ENCODE peak calls at places on chromosomes 16 and 17, in nine cellular contexts. One of them, this sample, is unnamed.

GRCh38 chr17:39923836-39924690 is 3.3 kb downstream of the ORMDL3 start:
- DNase-seq in NCI-H526: no peak
- DNase-seq in cardiac muscle cell: peak; percentile 33
- DNase-seq in aorta: peak; percentile 27
- DNase-seq in lower lobe of right lung: no peak
- DNase-seq in activated T-helper 1 cell treated with Interleukin-2 at 50 U/mL for 16 hours: no peak
- DNase-seq in stimulated activated naive B cell treated with anti-CD40 and anti-IgM and Interleukin-4, amounts not matched to agents 10 μg/mL and 1 μg/mL and 100 μg/mL, for 72 hours: no peak
- DNase-seq in NCI-H446: no peak
- DNase-seq in GDM1: no peak
- DNase-seq in this sample: no peak

GRCh38 chr17:57033296-57033695 is 51.8 kb upstream of the AKAP1 start:
- DNase-seq in activated T-helper 1 cell treated with Interleukin-2 at 50 U/mL for 16 hours: no peak
- DNase-seq in NCI-H526: no peak
- DNase-seq in GDM1: no peak
- DNase-seq in lower lobe of right lung: no peak
- DNase-seq in NCI-H446: peak; percentile 32
- DNase-seq in stimulated activated naive B cell treated with anti-CD40 and anti-IgM and Interleukin-4, amounts not matched to agents 10 μg/mL and 1 μg/mL and 100 μg/mL, for 72 hours: no peak
- DNase-seq in cardiac muscle cell: no peak
- DNase-seq in aorta: peak; percentile 61
- DNase-seq in this sample: no peak

GRCh38 chr17:3641717-3642486 is 5.3 kb downstream of the CTNS start:
- DNase-seq in NCI-H446: no peak
- DNase-seq in lower lobe of right lung: no peak
- DNase-seq in GDM1: no peak
- DNase-seq in activated T-helper 1 cell treated with Interleukin-2 at 50 U/mL for 16 hours: no peak
- DNase-seq in aorta: peak; percentile 11
- DNase-seq in cardiac muscle cell: peak; percentile 57
- DNase-seq in NCI-H526: no peak
- DNase-seq in stimulated activated naive B cell treated with anti-CD40 and anti-IgM and Interleukin-4, amounts not matched to agents 10 μg/mL and 1 μg/mL and 100 μg/mL, for 72 hours: no peak
- DNase-seq in this sample: no peak

GRCh38 chr16:48383877-48384304 is 1.3 kb downstream of the SIAH1 start:
- DNase-seq in NCI-H446: no peak
- DNase-seq in stimulated activated naive B cell treated with anti-CD40 and anti-IgM and Interleukin-4, amounts not matched to agents 10 μg/mL and 1 μg/mL and 100 μg/mL, for 72 hours: no peak
- DNase-seq in NCI-H526: peak; percentile 19
- DNase-seq in GDM1: no peak
- DNase-seq in activated T-helper 1 cell treated with Interleukin-2 at 50 U/mL for 16 hours: no peak
- DNase-seq in lower lobe of right lung: no peak
- DNase-seq in cardiac muscle cell: no peak
- DNase-seq in aorta: no peak
- DNase-seq in this sample: no peak

GRCh38 chr17:15655162-15655561 is 28.9 kb downstream of the TRIM16 start:
- DNase-seq in activated T-helper 1 cell treated with Interleukin-2 at 50 U/mL for 16 hours: no peak
- DNase-seq in lower lobe of right lung: no peak
- DNase-seq in NCI-H526: no peak
- DNase-seq in aorta: no peak
- DNase-seq in cardiac muscle cell: peak; percentile 22
- DNase-seq in GDM1: no peak
- DNase-seq in NCI-H446: no peak
- DNase-seq in stimulated activated naive B cell treated with anti-CD40 and anti-IgM and Interleukin-4, amounts not matched to agents 10 μg/mL and 1 μg/mL and 100 μg/mL, for 72 hours: no peak
- DNase-seq in this sample: no peak

GRCh38 chr17:43877451-43878155 is 29.7 kb downstream of the MPP2 start:
- DNase-seq in lower lobe of right lung: no peak
- DNase-seq in NCI-H526: no peak
- DNase-seq in NCI-H446: no peak
- DNase-seq in stimulated activated naive B cell treated with anti-CD40 and anti-IgM and Interleukin-4, amounts not matched to agents 10 μg/mL and 1 μg/mL and 100 μg/mL, for 72 hours: no peak
- DNase-seq in GDM1: no peak
- DNase-seq in activated T-helper 1 cell treated with Interleukin-2 at 50 U/mL for 16 hours: no peak
- DNase-seq in cardiac muscle cell: no peak
- DNase-seq in aorta: no peak
- DNase-seq in this sample: no peak

GRCh38 chr16:6124136-6124535 is 1026.5 kb upstream of the EEF2KMT start:
- DNase-seq in lower lobe of right lung: no peak
- DNase-seq in NCI-H526: no peak
- DNase-seq in activated T-helper 1 cell treated with Interleukin-2 at 50 U/mL for 16 hours: no peak
- DNase-seq in NCI-H446: no peak
- DNase-seq in aorta: no peak
- DNase-seq in stimulated activated naive B cell treated with anti-CD40 and anti-IgM and Interleukin-4, amounts not matched to agents 10 μg/mL and 1 μg/mL and 100 μg/mL, for 72 hours: no peak
- DNase-seq in cardiac muscle cell: no peak
- DNase-seq in GDM1: no peak
- DNase-seq in this sample: no peak

GRCh38 chr17:43021739-43022512 is at the start of gene VAT1:
- DNase-seq in activated T-helper 1 cell treated with Interleukin-2 at 50 U/mL for 16 hours: peak; percentile 47
- DNase-seq in cardiac muscle cell: peak; percentile 84
- DNase-seq in aorta: peak; percentile 88
- DNase-seq in stimulated activated naive B cell treated with anti-CD40 and anti-IgM and Interleukin-4, amounts not matched to agents 10 μg/mL and 1 μg/mL and 100 μg/mL, for 72 hours: peak; percentile 34
- DNase-seq in NCI-H446: peak; percentile 50
- DNase-seq in lower lobe of right lung: peak; percentile 89
- DNase-seq in GDM1: peak; percentile 46
- DNase-seq in NCI-H526: peak; percentile 63
- DNase-seq in this sample: peak; percentile 66

GRCh38 chr17:72419866-72420774 is 299.3 kb downstream of the SOX9 start:
- DNase-seq in GDM1: no peak
- DNase-seq in cardiac muscle cell: no peak
- DNase-seq in aorta: no peak
- DNase-seq in activated T-helper 1 cell treated with Interleukin-2 at 50 U/mL for 16 hours: no peak
- DNase-seq in NCI-H446: peak; percentile 45
- DNase-seq in stimulated activated naive B cell treated with anti-CD40 and anti-IgM and Interleukin-4, amounts not matched to agents 10 μg/mL and 1 μg/mL and 100 μg/mL, for 72 hours: peak; percentile 24
- DNase-seq in lower lobe of right lung: no peak
- DNase-seq in NCI-H526: no peak
- DNase-seq in this sample: peak; percentile 26

GRCh38 chr17:70968302-70968701 is 799.0 kb downstream of the KCNJ2 start:
- DNase-seq in NCI-H446: no peak
- DNase-seq in aorta: no peak
- DNase-seq in cardiac muscle cell: no peak
- DNase-seq in lower lobe of right lung: no peak
- DNase-seq in stimulated activated naive B cell treated with anti-CD40 and anti-IgM and Interleukin-4, amounts not matched to agents 10 μg/mL and 1 μg/mL and 100 μg/mL, for 72 hours: no peak
- DNase-seq in NCI-H526: no peak
- DNase-seq in GDM1: no peak
- DNase-seq in activated T-helper 1 cell treated with Interleukin-2 at 50 U/mL for 16 hours: no peak
- DNase-seq in this sample: no peak

GRCh38 chr17:66466933-66467367 is 164.5 kb downstream of the PRKCA start:
- DNase-seq in cardiac muscle cell: peak; percentile 99
- DNase-seq in activated T-helper 1 cell treated with Interleukin-2 at 50 U/mL for 16 hours: no peak
- DNase-seq in NCI-H526: no peak
- DNase-seq in NCI-H446: no peak
- DNase-seq in GDM1: peak; percentile 20
- DNase-seq in aorta: no peak
- DNase-seq in stimulated activated naive B cell treated with anti-CD40 and anti-IgM and Interleukin-4, amounts not matched to agents 10 μg/mL and 1 μg/mL and 100 μg/mL, for 72 hours: no peak
- DNase-seq in lower lobe of right lung: no peak
- DNase-seq in this sample: no peak

This sample was measured in activated B cell treated with CpG ODN at 0.5 μM for 24 hours.